ENCODE peak calls at places on chromosomes 12 and 14, in four cellular contexts. O is aorta, I is tibial nerve, P is H9. F is an unnamed sample.

GRCh38 chr12:19988457-19988856 is 379.9 kb upstream of the PDE3A start:
- DNase-seq in O (no peak), I (no peak), P (no peak), F (no peak)

GRCh38 chr12:95207407-95207806 is 9.9 kb downstream of the FGD6 start:
- DNase-seq in O (no peak), I (no peak), P (no peak), F (no peak)

GRCh38 chr14:19851365-19851764 is 23.6 kb upstream of the OR4K2 start:
- DNase-seq in O (no peak), I (no peak), P (no peak), F (no peak)

GRCh38 chr14:51095854-51096823 is 1.2 kb upstream of the TRIM9 start:
- DNase-seq in O (peak; percentile 52), I (no peak), P (peak; percentile 30), F (no peak)

GRCh38 chr14:22276913-22277816 is 311.9 kb downstream of the DAD1 start:
- DNase-seq in O (no peak), I (no peak), P (no peak), F (peak; percentile 6)

GRCh38 chr12:43638786-43639185 is 86.8 kb upstream of the ADAMTS20 start:
- DNase-seq in O (no peak), I (no peak), P (no peak), F (no peak)

GRCh38 chr12:115194448-115194847 is 510.5 kb upstream of the TBX3 start:
- DNase-seq in O (no peak), I (no peak), P (no peak), F (no peak)

GRCh38 chr12:130878193-130879185 is 6.6 kb downstream of the RAN start:
- DNase-seq in O (no peak), I (no peak), P (no peak), F (no peak)

GRCh38 chr12:85191-85666 is 18.7 kb downstream of the IQSEC3 start:
- DNase-seq in O (no peak), I (no peak), P (peak; percentile 32), F (no peak)

GRCh38 chr12:1662761-1663439 is 28.0 kb upstream of the ADIPOR2 start:
- DNase-seq in O (peak; percentile 61), I (no peak), P (peak; percentile 98), F (no peak)

GRCh38 chr12:58452546-58452945 is 467.8 kb downstream of the LRIG3 start:
- DNase-seq in O (no peak), I (no peak), P (no peak), F (no peak)

GRCh38 chr14:67446371-67447032 is 34.5 kb upstream of the PLEK2 start:
- DNase-seq in O (no peak), I (no peak), P (no peak), F (no peak)

GRCh38 chr12:60752589-60752988 is 1156.8 kb downstream of the SLC16A7 start:
- DNase-seq in O (no peak), I (no peak), P (no peak), F (no peak)

GRCh38 chr14:53180272-53181221 is 27.4 kb upstream of the DDHD1 start:
- DNase-seq in O (no peak), I (no peak), P (peak; percentile 83), F (peak; percentile 23)

GRCh38 chr12:108386704-108387360 is 47.7 kb upstream of the CMKLR1 start:
- DNase-seq in O (no peak), I (no peak), P (no peak), F (no peak)

GRCh38 chr12:42750356-42750755 is 160.8 kb upstream of the PRICKLE1 start:
- DNase-seq in O (no peak), I (no peak), P (no peak), F (no peak)

GRCh38 chr12:100826323-100826722 is 31.7 kb downstream of the ANO4 start:
- DNase-seq in O (peak; percentile 59), I (no peak), P (peak; percentile 55), F (peak; percentile 19)

GRCh38 chr14:91138511-91139359 is 24.9 kb downstream of the DGLUCY start:
- DNase-seq in O (no peak), I (no peak), P (peak; percentile 41), F (no peak)

GRCh38 chr14:90599748-90600507 is 203.1 kb downstream of the CALM1 start:
- DNase-seq in O (no peak), I (no peak), P (no peak), F (no peak)

GRCh38 chr14:88269816-88270416 is 53.2 kb downstream of the KCNK10 start:
- DNase-seq in O (no peak), I (no peak), P (peak; percentile 30), F (no peak)

GRCh38 chr14:34246206-34246605 is 215.8 kb downstream of the SPTSSA start:
- DNase-seq in O (no peak), I (no peak), P (no peak), F (no peak)

GRCh38 chr14:102857444-102857843 is 65.0 kb upstream of the AMN start:
- DNase-seq in O (no peak), I (no peak), P (no peak), F (no peak)

GRCh38 chr12:14260011-14260993 is 105.2 kb upstream of the ATF7IP start:
- DNase-seq in O (peak; percentile 96), I (peak; percentile 87), P (peak; percentile 99), F (peak; percentile 71)

GRCh38 chr12:38161123-38162000 is 155.2 kb upstream of the ALG10B start:
- DNase-seq in O (no peak), I (no peak), P (no peak), F (no peak)

GRCh38 chr12:104549820-104550480 is 93.2 kb downstream of the CHST11 start:
- DNase-seq in O (no peak), I (no peak), P (no peak), F (no peak)

GRCh38 chr12:39807043-39807442 is 187.4 kb upstream of the ABCD2 start:
- DNase-seq in O (no peak), I (no peak), P (peak; percentile 53), F (no peak)

GRCh38 chr14:75738192-75738591 is 77.1 kb downstream of the TTLL5 start:
- DNase-seq in O (no peak), I (no peak), P (no peak), F (no peak)

GRCh38 chr12:117069926-117070900 is 29.0 kb downstream of the TESC start:
- DNase-seq in O (peak; percentile 69), I (no peak), P (peak; percentile 58), F (no peak)

GRCh38 chr12:124654666-124655316 is 87.4 kb upstream of the NCOR2 start:
- DNase-seq in O (peak; percentile 84), I (no peak), P (no peak), F (peak; percentile 61)

GRCh38 chr12:116078396-116078795 is 199.1 kb downstream of the MED13L start:
- DNase-seq in O (no peak), I (no peak), P (no peak), F (no peak)

GRCh38 chr14:75001899-75002298 is 822 bp upstream of the EIF2B2 start:
- DNase-seq in O (no peak), I (no peak), P (no peak), F (no peak)

GRCh38 chr14:99246536-99247083 is 25.4 kb downstream of the BCL11B start:
- DNase-seq in O (no peak), I (no peak), P (peak; percentile 72), F (no peak)

GRCh38 chr12:110281549-110282342 is 699 bp downstream of the ATP2A2 start:
- DNase-seq in O (peak; percentile 72), I (peak; percentile 16), P (peak; percentile 44), F (peak; percentile 62)

GRCh38 chr14:63388766-63389431 is 70.2 kb upstream of the GPHB5 start:
- DNase-seq in O (peak; percentile 65), I (peak; percentile 28), P (peak; percentile 63), F (peak; percentile 49)

GRCh38 chr14:80764496-80764895 is 177.0 kb downstream of the CEP128 start:
- DNase-seq in O (no peak), I (no peak), P (no peak), F (no peak)

GRCh38 chr14:56216631-56217379 is 98.6 kb downstream of the PELI2 start:
- DNase-seq in O (peak; percentile 74), I (peak; percentile 32), P (no peak), F (no peak)

GRCh38 chr14:55712505-55712904 is 132.5 kb downstream of the KTN1 start:
- DNase-seq in O (no peak), I (no peak), P (no peak), F (no peak)

GRCh38 chr12:25840678-25841077 is 117.8 kb upstream of the RASSF8 start:
- DNase-seq in O (peak; percentile 57), I (no peak), P (no peak), F (no peak)
- H3K27ac ChIP-seq in O (no peak overlapping the region), I (no peak overlapping the region), P (no peak overlapping the region), F (no peak overlapping the region)

GRCh38 chr14:85481471-85481870 is 48.5 kb upstream of the FLRT2 start:
- DNase-seq in O (no peak), I (no peak), P (no peak), F (no peak)

GRCh38 chr14:85483652-85484051 is 46.3 kb upstream of the FLRT2 start:
- DNase-seq in O (no peak), I (no peak), P (no peak), F (peak; percentile 12)

GRCh38 chr14:85483037-85483436 is 46.9 kb upstream of the FLRT2 start:
- DNase-seq in O (no peak), I (no peak), P (no peak), F (no peak)

GRCh38 chr14:85482549-85482948 is 47.4 kb upstream of the FLRT2 start:
- DNase-seq in O (no peak), I (no peak), P (no peak), F (no peak)

DNA sequence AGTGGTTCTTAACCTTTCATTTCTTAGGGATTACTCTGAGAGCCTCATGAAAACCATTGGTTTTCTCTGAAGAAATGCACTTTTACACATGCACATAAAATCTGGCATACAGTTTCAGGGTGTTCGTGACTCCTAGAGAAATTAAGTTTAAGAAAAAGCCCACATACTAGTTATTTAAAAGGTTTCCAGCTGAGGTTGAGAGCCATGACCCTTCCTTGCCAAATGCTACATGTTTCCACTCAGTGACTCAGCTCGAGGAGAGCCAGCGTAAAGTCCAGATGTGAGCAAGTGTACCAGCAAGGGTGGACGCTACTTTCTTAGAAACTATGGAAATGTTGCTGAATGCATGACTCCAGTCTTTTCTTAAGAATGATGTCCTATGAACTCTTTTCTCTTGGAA is 42.7 kb upstream of the FLRT2 start:
- DNase-seq in O (no peak), I (no peak), P (no peak), F (no peak)
- H3K27ac ChIP-seq in O (no peak overlapping the region), I (no peak overlapping the region), P (no peak overlapping the region), F (no peak overlapping the region)

GRCh38 chr12:6089041-6089823 is 35.2 kb downstream of the VWF start:
- DNase-seq in O (no peak), I (no peak), P (peak; percentile 71), F (no peak)
- H3K27ac ChIP-seq in O (no peak overlapping the region), I (no peak overlapping the region), P (no peak overlapping the region), F (peak overlapping the region; percentile 42)

GRCh38 chr12:49874142-49874897 is 29.4 kb downstream of the FAIM2 start:
- DNase-seq in O (no peak), I (no peak), P (no peak), F (no peak)

GRCh38 chr12:49878021-49878420 is 25.7 kb downstream of the FAIM2 start:
- DNase-seq in O (no peak), I (no peak), P (no peak), F (no peak)

GRCh38 chr12:49875115-49875720 is 28.5 kb downstream of the FAIM2 start:
- DNase-seq in O (no peak), I (no peak), P (no peak), F (no peak)

GRCh38 chr12:49876070-49876469 is 27.6 kb downstream of the FAIM2 start:
- DNase-seq in O (no peak), I (no peak), P (no peak), F (no peak)

GRCh38 chr12:49877066-49877465 is 26.6 kb downstream of the FAIM2 start:
- DNase-seq in O (no peak), I (no peak), P (no peak), F (no peak)
- H3K27ac ChIP-seq in O (no peak overlapping the region), I (no peak overlapping the region), P (no peak overlapping the region), F (no peak overlapping the region)

F was measured in SJSA1.